ENCODE peak calls at places on chromosomes 1 and 21, in six cellular contexts. T is bronchial epithelial cell, V is mucosa of descending colon, N is cardiac muscle cell, K is HepG2, Q is ovary. Y is an unnamed sample.

GRCh38 chr1:244022301-244022700 is 28.8 kb upstream of the ZBTB18 start:
- DNase-seq in T (peak; percentile 27), Q (no peak), V (no peak), N (peak; percentile 73), K (no peak), Y (peak; percentile 46)

GRCh38 chr21:19461481-19462205 is 1058.1 kb upstream of the TMPRSS15 start:
- DNase-seq in T (no peak), V (no peak), K (no peak), Q (no peak), N (no peak), Y (no peak)

GRCh38 chr21:32350211-32350980 is 42.4 kb downstream of the URB1 start:
- DNase-seq in T (no peak), N (no peak), K (no peak), Q (no peak), V (no peak), Y (no peak)

GRCh38 chr1:229410692-229411433 is 23.0 kb downstream of the ACTA1 start:
- DNase-seq in K (no peak), T (peak; percentile 65), Q (peak; percentile 68), V (no peak), N (peak; percentile 62), Y (peak; percentile 69)

GRCh38 chr21:20259035-20259867 is 739.0 kb upstream of the NCAM2 start:
- DNase-seq in T (no peak), N (no peak), K (no peak), Q (no peak), V (no peak), Y (no peak)

GRCh38 chr1:146007048-146007784 is 10.8 kb upstream of the TXNIP start:
- DNase-seq in Q (no peak), V (no peak), T (peak; percentile 74), N (peak; percentile 90), K (peak; percentile 72), Y (peak; percentile 78)

GRCh38 chr1:112743174-112744018 is 28.3 kb upstream of the PPM1J start:
- DNase-seq in Q (no peak), N (peak; percentile 42), T (peak; percentile 31), K (no peak), V (no peak), Y (peak; percentile 53)

GRCh38 chr1:90671736-90672135 is 45.4 kb downstream of the BARHL2 start:
- DNase-seq in T (no peak), N (no peak), V (no peak), K (no peak), Q (no peak), Y (no peak)

GRCh38 chr1:246503341-246503740 is 3.7 kb downstream of the SMYD3 start:
- DNase-seq in V (no peak), Q (no peak), N (no peak), T (peak; percentile 95), K (no peak), Y (peak; percentile 93)

GRCh38 chr1:15975358-15975804 is 520 bp downstream of the ZBTB17 start:
- DNase-seq in T (peak; percentile 31), N (peak; percentile 57), Q (no peak), K (peak; percentile 53), V (peak; percentile 75), Y (peak; percentile 56)

GRCh38 chr1:234862944-234863515 is 253.1 kb upstream of the IRF2BP2 start:
- DNase-seq in K (peak; percentile 65), T (peak; percentile 33), Q (peak; percentile 68), V (peak; percentile 78), N (peak; percentile 75), Y (peak; percentile 41)

GRCh38 chr1:50108497-50109073 is at the start of gene ELAVL4:
- DNase-seq in N (no peak), K (no peak), T (no peak), V (no peak), Q (no peak), Y (no peak)

GRCh38 chr21:26948194-26948593 is 18.7 kb downstream of the ADAMTS5 start:
- DNase-seq in V (no peak), K (no peak), Q (no peak), N (no peak), T (no peak), Y (no peak)

GRCh38 chr1:78304766-78305165 is 186.0 kb upstream of the PTGFR start:
- DNase-seq in V (no peak), T (no peak), Q (no peak), K (no peak), N (peak; percentile 34), Y (no peak)

GRCh38 chr1:215040190-215040589 is 42.3 kb upstream of the KCNK2 start:
- DNase-seq in K (no peak), V (no peak), T (no peak), N (no peak), Q (no peak), Y (peak; percentile 38)

GRCh38 chr1:109768700-109769325 is 5.1 kb upstream of the EPS8L3 start:
- DNase-seq in V (peak; percentile 27), T (no peak), Q (peak; percentile 34), K (no peak), N (no peak), Y (no peak)

GRCh38 chr21:30104246-30104645 is 62.4 kb downstream of the CLDN17 start:
- DNase-seq in Q (no peak), T (no peak), K (no peak), V (no peak), N (no peak), Y (peak; percentile 40)

GRCh38 chr1:240293706-240294105 is 202.0 kb downstream of the FMN2 start:
- DNase-seq in Q (no peak), K (no peak), V (no peak), N (no peak), T (no peak), Y (no peak)

GRCh38 chr1:229436178-229436577 is 2.3 kb upstream of the ACTA1 start:
- DNase-seq in T (no peak), V (no peak), K (no peak), Q (no peak), N (no peak), Y (no peak)

GRCh38 chr1:147493349-147493748 is 48.0 kb upstream of the BCL9 start:
- DNase-seq in V (no peak), T (no peak), N (no peak), K (no peak), Q (no peak), Y (no peak)

GRCh38 chr1:90835172-90835660 is 118.1 kb upstream of the BARHL2 start:
- DNase-seq in T (no peak), N (no peak), Q (no peak), V (no peak), K (no peak), Y (no peak)

GRCh38 chr21:43332461-43332860 is 94.5 kb downstream of the SIK1 start:
- DNase-seq in V (no peak), T (no peak), Q (no peak), K (no peak), N (no peak), Y (no peak)

GRCh38 chr21:43331962-43332458 is 94.9 kb downstream of the SIK1 start:
- DNase-seq in V (no peak), N (peak; percentile 93), Q (peak; percentile 88), K (no peak), T (peak; percentile 95), Y (peak; percentile 82)

GRCh38 chr21:43334214-43334958 is 92.5 kb downstream of the SIK1 start:
- DNase-seq in T (no peak), V (no peak), K (no peak), Q (no peak), N (no peak), Y (no peak)

GRCh38 chr21:43332872-43333300 is 94.0 kb downstream of the SIK1 start:
- DNase-seq in T (no peak), V (no peak), N (peak; percentile 49), Q (no peak), K (no peak), Y (no peak)

DNA sequence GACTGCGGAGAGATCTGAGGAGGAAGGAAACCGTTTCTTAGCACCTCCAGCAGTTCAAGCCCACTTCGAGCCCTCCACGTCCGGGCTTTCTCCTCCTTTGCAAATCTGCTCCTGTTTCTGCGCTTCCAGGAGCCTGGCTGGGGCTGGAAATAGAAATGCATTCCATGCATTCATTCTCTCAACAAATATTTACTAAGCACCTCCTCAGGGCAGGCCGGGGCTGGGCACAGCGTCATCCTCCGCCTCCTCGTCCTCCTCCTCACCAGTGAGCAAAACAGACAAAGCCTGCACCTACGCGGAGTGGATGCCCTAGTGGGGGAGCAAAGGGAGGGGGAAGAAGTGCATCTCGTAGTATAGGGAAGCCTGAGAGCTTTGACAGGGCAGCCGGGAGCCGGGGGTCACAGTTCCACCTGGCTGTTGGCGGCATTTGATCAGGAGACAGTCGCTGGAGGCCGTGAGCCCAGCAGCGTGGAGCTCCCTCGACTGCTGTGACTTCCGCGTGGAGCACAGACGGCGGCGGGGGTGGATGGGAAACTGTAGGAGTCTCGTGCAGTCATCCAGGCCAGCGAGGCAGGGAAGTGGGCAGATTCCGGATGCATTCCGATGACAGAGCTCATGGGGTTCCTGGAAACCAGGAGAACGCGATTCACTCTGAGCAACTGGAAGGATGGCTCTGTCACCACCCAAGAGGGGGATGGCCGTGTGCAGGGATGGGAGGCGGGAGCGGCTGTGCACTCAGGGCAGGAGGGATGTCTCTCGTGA is 93.4 kb downstream of the SIK1 start:
- DNase-seq in V (no peak), T (peak; percentile 93), N (peak; percentile 92), K (peak; percentile 68), Q (peak; percentile 74), Y (peak; percentile 95)
- H3K4me3 ChIP-seq in V (no peak overlapping the region), T (no peak overlapping the region), N (no peak overlapping the region), K (peak overlapping the region; percentile 63), Q (no peak overlapping the region), Y (peak overlapping the region; percentile 36)

GRCh38 chr1:42399315-42400100 is 18.9 kb downstream of the RIMKLA start:
- DNase-seq in K (no peak), V (no peak), N (no peak), T (no peak), Q (no peak), Y (no peak)

DNA sequence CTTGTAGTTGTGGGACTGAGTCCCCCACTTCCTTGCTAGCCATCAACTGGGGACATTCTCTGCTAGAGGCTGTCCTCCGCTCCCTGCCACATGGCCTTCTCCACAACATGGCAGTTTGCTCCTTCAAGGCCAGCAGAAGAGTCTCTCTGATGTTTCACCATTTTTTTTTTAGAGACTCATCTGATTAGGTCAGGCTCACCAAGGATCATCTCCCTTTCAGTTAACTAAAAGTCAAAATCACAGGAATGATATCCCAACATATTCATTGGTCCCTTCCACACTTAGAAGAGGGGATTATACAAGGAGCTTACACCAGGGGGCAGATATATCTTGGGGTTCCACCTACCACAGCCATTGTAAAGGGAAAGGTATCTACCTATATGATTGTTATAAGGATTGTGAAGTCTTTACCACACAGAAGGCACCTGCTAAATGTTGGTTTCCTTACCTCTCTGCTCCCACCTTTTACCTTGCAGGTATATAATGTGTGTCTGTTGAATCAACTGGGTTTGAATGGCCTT is 23.3 kb downstream of the RIMKLA start:
- DNase-seq in K (no peak), V (no peak), N (no peak), Q (no peak), T (no peak), Y (no peak)
- TF ChIP-seq CTCF in K (peak; percentile 9), V (no peak), N (no peak), Q (no peak), T (no peak), Y (no peak)

DNA sequence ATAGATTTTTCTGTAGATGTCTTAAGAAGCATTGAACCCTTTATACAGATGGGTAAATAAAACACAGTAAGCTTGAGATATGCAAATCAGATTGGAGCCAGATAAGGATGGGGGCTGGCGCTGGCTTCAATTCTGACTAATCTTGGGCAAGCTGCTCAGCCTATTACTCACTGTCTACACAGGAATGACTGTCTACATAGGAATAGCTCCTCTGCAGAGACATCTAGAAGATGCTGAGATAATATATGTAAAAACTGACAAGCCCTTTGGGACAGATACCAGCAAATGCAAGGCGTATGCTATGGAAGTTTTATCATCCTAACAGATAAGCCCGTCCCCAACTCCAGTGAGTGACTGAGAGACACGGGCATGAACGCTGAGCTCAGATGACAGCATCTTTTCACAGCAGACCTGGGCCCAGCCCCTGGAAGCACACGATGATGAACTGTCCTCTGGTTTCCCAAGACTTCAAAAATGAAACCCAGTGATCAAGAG is 1.7 kb downstream of the CLDN14 start:
- DNase-seq in N (peak; percentile 68), Q (no peak), K (no peak), V (no peak), T (peak; percentile 96), Y (peak; percentile 95)
- H3K4me3 ChIP-seq in N (no peak overlapping the region), Q (no peak overlapping the region), K (peak overlapping the region; percentile 79), V (no peak overlapping the region), T (no peak overlapping the region), Y (no peak overlapping the region)

GRCh38 chr1:228165372-228166169 is at the start of gene IBA57:
- DNase-seq in T (peak; percentile 92), N (peak; percentile 100), Q (peak; percentile 100), V (peak; percentile 100), K (peak; percentile 95), Y (peak; percentile 100)
- TF ChIP-seq CTCF in T (peak; percentile 96), N (peak; percentile 72), Q (peak; percentile 100), V (peak; percentile 84), K (peak; percentile 90), Y (peak; percentile 61)

Y was measured in epithelial cell of esophagus.